ENCODE peak calls at places on chromosomes 7 and 10, in five cellular contexts. B is esophagus squamous epithelium; G is SJSA1; P is Right ventricle myocardium inferior; Q is stimulated activated CD4-positive, alpha-beta T cell treated with anti-CD3 and anti-CD28 coated beads, Interleukin-1b, Interleukin-23, amount 100 ng/mL, for 1 hour. Y is an unnamed sample.

GRCh38 chr10:16116404-16117304 is 256.3 kb upstream of the MINDY3 start:
- DNase-seq in P (no peak), Q (no peak), B (no peak), G (no peak), Y (no peak)

GRCh38 chr7:152177696-152178404 is 152.4 kb downstream of the GALNT11 start:
- DNase-seq in B (no peak), G (no peak), P (no peak), Q (no peak), Y (no peak)

GRCh38 chr10:10235003-10235402 is 782.7 kb upstream of the CELF2 start:
- DNase-seq in P (no peak), B (no peak), Q (no peak), G (no peak), Y (peak)

GRCh38 chr10:6458814-6459213 is 121.3 kb downstream of the PRKCQ start:
- DNase-seq in G (no peak), P (no peak), B (no peak), Q (no peak), Y (no peak)

GRCh38 chr10:131658476-131659110 is 242.2 kb upstream of the PPP2R2D start:
- DNase-seq in Q (no peak), B (no peak), P (no peak), G (peak), Y (no peak)

GRCh38 chr10:104589871-104590270 is 51.2 kb upstream of the SORCS3 start:
- DNase-seq in Q (no peak), G (no peak), B (no peak), P (no peak), Y (peak)

GRCh38 chr7:122379491-122379890 is 74.9 kb upstream of the FEZF1 start:
- DNase-seq in P (no peak), B (no peak), Q (no peak), G (no peak), Y (no peak)

GRCh38 chr10:133123050-133123745 is 35.5 kb downstream of the ADGRA1 start:
- DNase-seq in Q (no peak), B (no peak), G (no peak), P (peak), Y (no peak)

GRCh38 chr10:36574212-36574611 is 551.2 kb upstream of the ANKRD30A start:
- DNase-seq in Q (no peak), G (no peak), B (no peak), P (no peak), Y (peak)

GRCh38 chr7:74083928-74084721 is 521 bp downstream of the LIMK1 start:
- DNase-seq in B (no peak), Q (no peak), G (peak), P (no peak), Y (peak)

GRCh38 chr10:36266923-36267322 is 624.8 kb upstream of the FZD8 start:
- DNase-seq in G (no peak), P (no peak), Q (no peak), B (no peak), Y (no peak)

GRCh38 chr7:156236181-156236889 is 404.2 kb upstream of the RNF32 start:
- DNase-seq in Q (no peak), G (no peak), P (no peak), B (no peak), Y (no peak)

GRCh38 chr7:87475359-87476178 is at the start of gene ABCB4:
- DNase-seq in G (peak), B (no peak), Q (no peak), P (peak), Y (no peak)

GRCh38 chr10:86292462-86293322 is 73.9 kb downstream of the GRID1 start:
- DNase-seq in Q (no peak), B (no peak), P (no peak), G (peak), Y (no peak)

GRCh38 chr10:5449823-5450222 is 37.5 kb downstream of the NET1 start:
- DNase-seq in B (no peak), G (no peak), Q (no peak), P (no peak), Y (peak)

GRCh38 chr7:112938895-112939588 is 147.6 kb downstream of the GPR85 start:
- DNase-seq in B (no peak), Q (no peak), P (peak), G (peak), Y (peak)

GRCh38 chr10:110340821-110341220 is 36.1 kb upstream of the SMNDC1 start:
- DNase-seq in Q (no peak), P (no peak), B (no peak), G (no peak), Y (peak)

GRCh38 chr10:114042895-114043531 is 653 bp upstream of the ADRB1 start:
- DNase-seq in P (peak), Q (no peak), B (no peak), G (peak), Y (peak)

GRCh38 chr7:149635561-149636329 is 137.6 kb downstream of the ZNF467 start:
- DNase-seq in Q (no peak), G (no peak), B (no peak), P (no peak), Y (no peak)

GRCh38 chr7:129495987-129496386 is 6.3 kb upstream of the SMKR1 start:
- DNase-seq in Q (no peak), P (no peak), B (no peak), G (no peak), Y (no peak)

GRCh38 chr7:134298902-134299683 is 17.6 kb downstream of the SLC35B4 start:
- DNase-seq in Q (no peak), P (no peak), B (no peak), G (no peak), Y (peak)

GRCh38 chr7:80929619-80930018 is 10.8 kb upstream of the SEMA3C start:
- DNase-seq in B (no peak), G (no peak), P (no peak), Q (no peak), Y (no peak)

GRCh38 chr7:47968852-47969774 is 10.3 kb downstream of the HUS1 start:
- DNase-seq in G (peak), P (peak), B (no peak), Q (peak), Y (peak)

GRCh38 chr7:2515424-2516193 is 4.0 kb upstream of the LFNG start:
- DNase-seq in Q (no peak), G (no peak), B (no peak), P (no peak), Y (no peak)

GRCh38 chr7:98617051-98617959 is at the start of gene NPTX2:
- DNase-seq in Q (no peak), G (peak), P (no peak), B (no peak), Y (peak)

GRCh38 chr10:61342817-61343572 is 110.2 kb downstream of the TMEM26 start:
- DNase-seq in B (no peak), G (no peak), Q (no peak), P (no peak), Y (no peak)

GRCh38 chr10:8050561-8051108 is 3.9 kb upstream of the GATA3 start:
- DNase-seq in Q (no peak), G (no peak), B (no peak), P (no peak), Y (peak)

GRCh38 chr10:6013413-6014192 is 36.3 kb upstream of the IL15RA start:
- DNase-seq in G (no peak), B (no peak), P (no peak), Q (no peak), Y (no peak)

GRCh38 chr7:131087756-131088658 is 239.7 kb upstream of the MKLN1 start:
- DNase-seq in P (no peak), Q (no peak), G (no peak), B (no peak), Y (no peak)

GRCh38 chr10:127349737-127350136 is 153.3 kb upstream of the INSYN2A start:
- DNase-seq in B (no peak), P (no peak), Q (no peak), G (no peak), Y (peak)

GRCh38 chr7:28354601-28355062 is 57.7 kb upstream of the CREB5 start:
- DNase-seq in B (no peak), G (no peak), P (no peak), Q (no peak), Y (peak)

GRCh38 chr7:256461-256940 is 33.5 kb upstream of the FOXL3 start:
- DNase-seq in G (no peak), P (peak), B (no peak), Q (no peak), Y (no peak)

GRCh38 chr10:127550861-127551260 is 1.8 kb downstream of the NPS start:
- DNase-seq in B (no peak), G (no peak), Q (no peak), P (no peak), Y (no peak)

GRCh38 chr10:59177031-59177861 is 803 bp downstream of the PHYHIPL start:
- DNase-seq in P (no peak), Q (no peak), B (no peak), G (no peak), Y (peak)

GRCh38 chr10:98262571-98262970 is 5.4 kb downstream of the LOXL4 start:
- DNase-seq in B (no peak), Q (no peak), G (no peak), P (no peak), Y (peak)

GRCh38 chr10:43002596-43002995 is 74.3 kb upstream of the RET start:
- DNase-seq in G (peak), B (no peak), P (no peak), Q (no peak), Y (no peak)

GRCh38 chr7:137091396-137091795 is 222.9 kb downstream of the CHRM2 start:
- DNase-seq in Q (no peak), B (no peak), P (no peak), G (no peak), Y (peak)

GRCh38 chr10:104067525-104067924 is 18.2 kb downstream of the COL17A1 start:
- DNase-seq in G (no peak), B (no peak), Q (no peak), P (no peak), Y (no peak)

GRCh38 chr7:48424731-48425130 is 253.5 kb downstream of the ABCA13 start:
- DNase-seq in G (no peak), B (no peak), P (no peak), Q (no peak), Y (peak)